ENCODE peak calls at places on chromosomes 6 and 20, in six cellular contexts. One of them, this sample, is unnamed.

GRCh38 chr6:13278991-13279390 is 49.3 kb downstream of the TBC1D7 start:
- DNase-seq in epithelial cell of esophagus: no peak
- DNase-seq in psoas muscle: no peak
- DNase-seq in BJ: peak
- DNase-seq in H1: no peak
- DNase-seq in uterus: no peak
- DNase-seq in this sample: no peak

GRCh38 chr6:143115698-143116097 is 55.0 kb downstream of the AIG1 start:
- DNase-seq in BJ: no peak
- DNase-seq in uterus: no peak
- DNase-seq in epithelial cell of esophagus: no peak
- DNase-seq in H1: no peak
- DNase-seq in psoas muscle: no peak
- DNase-seq in this sample: no peak

GRCh38 chr20:44658810-44659209 is 7.3 kb upstream of the ADA start:
- DNase-seq in H1: no peak
- DNase-seq in epithelial cell of esophagus: no peak
- DNase-seq in uterus: no peak
- DNase-seq in BJ: no peak
- DNase-seq in psoas muscle: no peak
- DNase-seq in this sample: no peak

GRCh38 chr6:20386218-20386617 is 15.5 kb upstream of the E2F3 start:
- DNase-seq in epithelial cell of esophagus: no peak
- DNase-seq in H1: no peak
- DNase-seq in psoas muscle: no peak
- DNase-seq in BJ: no peak
- DNase-seq in uterus: no peak
- DNase-seq in this sample: no peak

GRCh38 chr6:13522639-13523038 is 35.2 kb upstream of the GFOD1 start:
- DNase-seq in epithelial cell of esophagus: no peak
- DNase-seq in H1: no peak
- DNase-seq in psoas muscle: no peak
- DNase-seq in BJ: no peak
- DNase-seq in uterus: no peak
- DNase-seq in this sample: no peak

GRCh38 chr6:49423817-49424216 is 39.2 kb downstream of the MMUT start:
- DNase-seq in BJ: no peak
- DNase-seq in epithelial cell of esophagus: peak
- DNase-seq in psoas muscle: no peak
- DNase-seq in uterus: no peak
- DNase-seq in H1: no peak
- DNase-seq in this sample: no peak

GRCh38 chr6:37435373-37435772 is 2.4 kb downstream of the CMTR1 start:
- DNase-seq in BJ: no peak
- DNase-seq in H1: no peak
- DNase-seq in uterus: no peak
- DNase-seq in epithelial cell of esophagus: no peak
- DNase-seq in psoas muscle: no peak
- DNase-seq in this sample: no peak

GRCh38 chr6:28207244-28208179 is 17.6 kb upstream of the ZSCAN9 start:
- DNase-seq in epithelial cell of esophagus: peak
- DNase-seq in psoas muscle: no peak
- DNase-seq in BJ: no peak
- DNase-seq in H1: no peak
- DNase-seq in uterus: no peak
- DNase-seq in this sample: no peak

GRCh38 chr20:38337561-38338140 is 8.6 kb upstream of the LBP start:
- DNase-seq in uterus: no peak
- DNase-seq in psoas muscle: peak
- DNase-seq in epithelial cell of esophagus: peak
- DNase-seq in BJ: no peak
- DNase-seq in H1: peak
- DNase-seq in this sample: peak

DNA sequence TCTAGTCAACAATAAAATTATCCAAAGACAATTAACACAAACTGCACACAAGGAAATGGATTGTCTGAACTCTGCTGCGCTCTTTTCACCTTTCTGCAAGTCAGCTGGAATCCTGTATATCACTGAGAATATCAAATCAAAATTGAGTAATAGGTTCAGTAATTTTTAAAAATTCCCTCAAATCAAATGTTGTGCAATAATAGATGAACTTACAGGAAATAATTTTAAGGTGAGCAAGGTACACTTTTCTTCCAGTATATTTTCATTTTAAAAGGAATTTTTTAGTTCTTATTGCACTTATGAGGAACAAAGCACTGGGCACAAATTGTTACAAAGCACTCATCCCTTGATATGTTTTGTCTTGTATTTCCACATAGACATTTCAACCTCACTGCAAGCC is 1.2 kb downstream of the SAYSD1 start:
- DNase-seq in BJ: no peak
- DNase-seq in psoas muscle: no peak
- DNase-seq in H1: no peak
- DNase-seq in epithelial cell of esophagus: no peak
- DNase-seq in uterus: no peak
- DNase-seq in this sample: no peak
- H3K4me3 ChIP-seq in BJ: no peak
- H3K4me3 ChIP-seq in psoas muscle: peak
- H3K4me3 ChIP-seq in H1: peak
- H3K4me3 ChIP-seq in epithelial cell of esophagus: peak
- H3K4me3 ChIP-seq in uterus: peak
- H3K4me3 ChIP-seq in this sample: peak

GRCh38 chr6:138987299-138987642 is 782 bp downstream of the REPS1 start:
- DNase-seq in epithelial cell of esophagus: no peak
- DNase-seq in BJ: no peak
- DNase-seq in H1: no peak
- DNase-seq in uterus: peak
- DNase-seq in psoas muscle: peak
- DNase-seq in this sample: no peak

GRCh38 chr6:138987643-138988468 is at the start of gene REPS1:
- DNase-seq in epithelial cell of esophagus: peak
- DNase-seq in psoas muscle: peak
- DNase-seq in BJ: no peak
- DNase-seq in uterus: peak
- DNase-seq in H1: peak
- DNase-seq in this sample: peak

GRCh38 chr6:138989098-138989983 is 1.3 kb upstream of the REPS1 start:
- DNase-seq in uterus: no peak
- DNase-seq in H1: no peak
- DNase-seq in psoas muscle: no peak
- DNase-seq in epithelial cell of esophagus: no peak
- DNase-seq in BJ: no peak
- DNase-seq in this sample: no peak

GRCh38 chr6:138986578-138986977 is 1.5 kb downstream of the REPS1 start:
- DNase-seq in H1: no peak
- DNase-seq in psoas muscle: no peak
- DNase-seq in epithelial cell of esophagus: peak
- DNase-seq in BJ: no peak
- DNase-seq in uterus: no peak
- DNase-seq in this sample: no peak

GRCh38 chr6:138988469-138988834 is 399 bp upstream of the REPS1 start:
- DNase-seq in uterus: no peak
- DNase-seq in psoas muscle: no peak
- DNase-seq in epithelial cell of esophagus: no peak
- DNase-seq in BJ: no peak
- DNase-seq in H1: no peak
- DNase-seq in this sample: no peak
- TF ChIP-seq CTCF in uterus: no peak
- TF ChIP-seq CTCF in psoas muscle: no peak
- TF ChIP-seq CTCF in epithelial cell of esophagus: no peak
- TF ChIP-seq CTCF in BJ: no peak
- TF ChIP-seq CTCF in H1: no peak
- TF ChIP-seq CTCF in this sample: no peak

GRCh38 chr6:77368660-77369313 is 94.5 kb downstream of the HTR1B start:
- DNase-seq in uterus: no peak
- DNase-seq in psoas muscle: peak
- DNase-seq in epithelial cell of esophagus: peak
- DNase-seq in BJ: no peak
- DNase-seq in H1: peak
- DNase-seq in this sample: no peak
- H3K4me3 ChIP-seq in uterus: peak
- H3K4me3 ChIP-seq in psoas muscle: peak
- H3K4me3 ChIP-seq in epithelial cell of esophagus: peak
- H3K4me3 ChIP-seq in BJ: peak
- H3K4me3 ChIP-seq in H1: peak
- H3K4me3 ChIP-seq in this sample: no peak

DNA sequence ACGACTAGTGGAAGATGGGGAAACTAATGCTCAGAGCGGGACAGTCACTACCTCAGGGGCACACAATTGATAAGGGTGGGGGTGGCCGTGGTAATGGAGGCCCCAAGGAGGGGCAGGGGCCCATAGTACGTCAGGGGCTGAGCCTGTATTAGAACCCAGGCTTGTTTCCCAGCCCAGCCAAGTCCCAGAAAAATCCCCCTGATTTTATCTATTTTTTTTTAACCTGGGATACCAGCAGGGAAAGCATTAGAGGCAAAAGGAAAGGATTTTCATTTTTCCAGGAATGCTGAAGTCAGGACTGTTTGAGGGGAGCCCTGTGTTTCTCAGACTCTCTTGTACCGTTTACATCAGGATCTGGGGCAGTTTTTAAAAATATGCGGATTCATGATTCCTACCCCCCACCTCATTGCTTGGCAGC is 382 bp downstream of the MYH7B start:
- DNase-seq in psoas muscle: no peak
- DNase-seq in uterus: no peak
- DNase-seq in H1: no peak
- DNase-seq in BJ: no peak
- DNase-seq in epithelial cell of esophagus: no peak
- DNase-seq in this sample: no peak
- TF ChIP-seq CTCF in psoas muscle: no peak
- TF ChIP-seq CTCF in uterus: no peak
- TF ChIP-seq CTCF in H1: no peak
- TF ChIP-seq CTCF in BJ: no peak
- TF ChIP-seq CTCF in epithelial cell of esophagus: no peak
- TF ChIP-seq CTCF in this sample: no peak

DNA sequence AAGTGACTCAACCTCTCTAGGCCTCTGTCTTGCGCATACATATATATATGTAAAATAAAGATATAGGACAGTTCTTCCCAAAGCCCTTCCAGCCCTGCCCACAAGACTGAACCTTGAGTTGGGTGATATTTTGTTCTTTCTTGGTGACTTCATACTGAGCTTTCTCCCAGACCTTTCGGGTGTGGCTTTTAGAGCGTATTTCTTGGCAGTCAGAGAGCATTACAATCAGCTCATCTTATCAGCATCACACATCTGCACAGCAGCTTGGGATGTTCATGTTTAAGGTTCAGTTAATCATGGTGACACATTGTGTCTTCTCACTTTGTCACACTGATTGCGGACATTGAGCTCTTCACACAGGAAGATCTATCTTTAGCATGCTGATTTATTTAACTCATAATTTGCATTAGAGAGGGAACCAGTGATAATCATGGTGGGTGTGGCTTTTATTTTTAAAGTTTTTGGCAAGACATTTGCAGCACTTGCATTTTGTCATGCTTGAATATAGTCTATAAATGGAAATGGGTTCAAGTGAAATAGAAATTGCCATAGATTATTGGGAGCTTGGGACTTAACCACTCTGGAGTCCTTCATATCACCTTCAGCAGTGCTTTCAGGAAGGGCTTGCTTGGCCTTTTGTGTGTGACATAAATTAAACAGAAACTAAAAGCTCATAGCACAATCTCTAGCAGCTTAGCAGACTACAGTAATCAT is 8.3 kb downstream of the KIF3B start:
- DNase-seq in BJ: peak
- DNase-seq in epithelial cell of esophagus: peak
- DNase-seq in uterus: no peak
- DNase-seq in H1: no peak
- DNase-seq in psoas muscle: no peak
- DNase-seq in this sample: no peak
- H3K4me3 ChIP-seq in BJ: no peak
- H3K4me3 ChIP-seq in epithelial cell of esophagus: no peak
- H3K4me3 ChIP-seq in uterus: no peak
- H3K4me3 ChIP-seq in H1: no peak
- H3K4me3 ChIP-seq in psoas muscle: no peak
- H3K4me3 ChIP-seq in this sample: no peak

DNA sequence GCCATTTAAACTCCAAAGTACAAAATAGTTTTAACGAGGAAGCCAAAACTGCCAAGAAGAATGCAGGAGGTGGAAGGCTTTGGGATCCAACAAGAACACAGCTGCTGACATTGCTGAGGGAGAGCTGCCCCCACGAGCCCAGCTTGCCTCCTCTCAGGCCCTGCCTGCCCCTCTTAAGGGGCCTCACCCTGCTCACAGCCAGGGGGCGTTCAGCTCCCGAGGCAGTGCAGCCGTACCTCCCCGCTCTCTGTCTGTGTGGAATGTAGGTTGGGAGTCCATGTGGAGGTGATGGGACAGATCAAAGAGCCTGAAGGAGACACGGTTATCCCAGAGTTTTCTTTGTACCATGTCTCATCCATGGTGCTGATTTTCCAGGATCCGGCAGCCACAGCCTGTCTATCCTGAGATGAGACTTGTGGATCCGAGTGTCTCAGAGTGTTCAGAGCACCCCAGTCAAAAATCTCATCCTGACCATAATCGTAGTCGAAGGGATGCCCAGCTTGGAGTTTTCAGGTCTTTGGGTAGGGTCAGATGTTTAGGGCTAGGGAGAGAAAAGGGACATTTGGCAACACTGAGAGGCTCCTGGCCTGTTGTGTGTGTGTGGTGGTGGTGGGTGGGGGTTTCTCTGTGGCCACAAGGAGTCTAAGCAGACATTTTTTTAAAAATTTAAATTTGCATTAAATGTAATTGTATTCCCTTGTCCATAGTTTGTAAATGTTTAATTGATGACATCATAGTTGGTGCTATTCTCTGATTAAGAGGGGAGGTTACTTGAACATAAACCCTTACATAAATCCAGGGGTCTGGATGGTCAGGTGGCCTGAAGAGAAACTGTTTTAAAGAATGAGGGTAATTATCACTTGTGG is 111.4 kb upstream of the CLDN20 start:
- DNase-seq in H1: peak
- DNase-seq in BJ: no peak
- DNase-seq in uterus: no peak
- DNase-seq in epithelial cell of esophagus: no peak
- DNase-seq in psoas muscle: no peak
- DNase-seq in this sample: no peak
- TF ChIP-seq CTCF in H1: peak
- TF ChIP-seq CTCF in BJ: peak
- TF ChIP-seq CTCF in uterus: no peak
- TF ChIP-seq CTCF in epithelial cell of esophagus: peak
- TF ChIP-seq CTCF in psoas muscle: no peak
- TF ChIP-seq CTCF in this sample: no peak

This sample was measured in LNCaP clone FGC.